ENCODE peak calls at places on chromosomes 13 and 19, in seven cellular contexts. G, X, T, F, H, Z and L are unnamed samples.

GRCh38 chr13:49495783-49496762 is at the start of gene PHF11:
- DNase-seq in G (peak), X (peak), T (peak), F (peak), H (peak), Z (peak), L (peak)

GRCh38 chr13:40101708-40102359 is 446.4 kb downstream of the COG6 start:
- DNase-seq in G (no peak), X (no peak), T (no peak), F (peak), H (no peak), Z (no peak), L (peak)

GRCh38 chr13:114025432-114026127 is 51.7 kb upstream of the C13orf46 start:
- DNase-seq in G (no peak), X (no peak), T (no peak), F (no peak), H (no peak), Z (no peak), L (peak)

GRCh38 chr19:32269831-32270230 is 75.6 kb upstream of the ZNF507 start:
- DNase-seq in G (no peak), X (no peak), T (no peak), F (no peak), H (no peak), Z (no peak), L (no peak)

GRCh38 chr13:76884167-76884566 is 2.0 kb downstream of the KCTD12 start:
- DNase-seq in G (no peak), X (no peak), T (no peak), F (no peak), H (no peak), Z (no peak), L (no peak)

GRCh38 chr19:38837656-38838121 is 6.1 kb upstream of the ECH1 start:
- DNase-seq in G (no peak), X (no peak), T (peak), F (no peak), H (no peak), Z (no peak), L (no peak)

GRCh38 chr19:47232422-47233211 is 1.6 kb upstream of the BBC3 start:
- DNase-seq in G (no peak), X (peak), T (peak), F (no peak), H (no peak), Z (no peak), L (peak)

GRCh38 chr13:40315416-40316064 is 350.9 kb downstream of the FOXO1 start:
- DNase-seq in G (no peak), X (no peak), T (no peak), F (peak), H (peak), Z (peak), L (peak)

GRCh38 chr19:18119243-18120105 is 21.9 kb downstream of the MAST3 start:
- DNase-seq in G (no peak), X (no peak), T (no peak), F (peak), H (no peak), Z (peak), L (peak)

GRCh38 chr19:48663667-48664066 is 9.2 kb downstream of the NTN5 start:
- DNase-seq in G (no peak), X (no peak), T (no peak), F (no peak), H (no peak), Z (no peak), L (no peak)

GRCh38 chr19:17797397-17798201 is 2.7 kb downstream of the B3GNT3 start:
- DNase-seq in G (no peak), X (no peak), T (no peak), F (no peak), H (no peak), Z (no peak), L (no peak)

GRCh38 chr13:48125794-48126228 is 30.9 kb upstream of the MED4 start:
- DNase-seq in G (no peak), X (peak), T (no peak), F (no peak), H (no peak), Z (no peak), L (no peak)

GRCh38 chr19:45186509-45187334 is 8.1 kb downstream of the BLOC1S3 start:
- DNase-seq in G (no peak), X (no peak), T (no peak), F (no peak), H (no peak), Z (no peak), L (no peak)

GRCh38 chr13:45393941-45394570 is 24.1 kb downstream of the SLC25A30 start:
- DNase-seq in G (no peak), X (peak), T (peak), F (no peak), H (no peak), Z (no peak), L (peak)

GRCh38 chr13:95937700-95938320 is 115.4 kb downstream of the UGGT2 start:
- DNase-seq in G (no peak), X (no peak), T (no peak), F (no peak), H (no peak), Z (no peak), L (no peak)

GRCh38 chr19:11587973-11588631 is 9.2 kb upstream of the ZNF627 start:
- DNase-seq in G (no peak), X (no peak), T (no peak), F (no peak), H (no peak), Z (no peak), L (no peak)

GRCh38 chr13:97212540-97213146 is 9.5 kb upstream of the MBNL2 start:
- DNase-seq in G (no peak), X (peak), T (no peak), F (no peak), H (no peak), Z (no peak), L (peak)

GRCh38 chr19:39502640-39503417 is 4.1 kb downstream of the DLL3 start:
- DNase-seq in G (peak), X (no peak), T (no peak), F (peak), H (peak), Z (peak), L (peak)

GRCh38 chr13:99911069-99911964 is 60.2 kb downstream of the ZIC5 start:
- DNase-seq in G (no peak), X (no peak), T (no peak), F (no peak), H (no peak), Z (no peak), L (no peak)

GRCh38 chr13:62887046-62887445 is 1471.4 kb upstream of the PCDH20 start:
- DNase-seq in G (no peak), X (no peak), T (no peak), F (no peak), H (no peak), Z (no peak), L (no peak)

GRCh38 chr13:88932950-88933349 is 1261.8 kb downstream of the SLITRK5 start:
- DNase-seq in G (no peak), X (no peak), T (no peak), F (no peak), H (no peak), Z (no peak), L (no peak)

GRCh38 chr19:47226426-47227346 is 4.3 kb downstream of the BBC3 start:
- DNase-seq in G (no peak), X (no peak), T (no peak), F (peak), H (no peak), Z (no peak), L (peak)

GRCh38 chr19:3725640-3726310 is 17.6 kb downstream of the TJP3 start:
- DNase-seq in G (no peak), X (peak), T (no peak), F (no peak), H (no peak), Z (no peak), L (no peak)

GRCh38 chr13:77530870-77531269 is 4.6 kb upstream of the SCEL start:
- DNase-seq in G (no peak), X (no peak), T (no peak), F (no peak), H (no peak), Z (no peak), L (no peak)

GRCh38 chr19:1618157-1619093 is 13.2 kb upstream of the UQCR11 start:
- DNase-seq in G (no peak), X (no peak), T (no peak), F (no peak), H (no peak), Z (no peak), L (peak)

GRCh38 chr19:17873661-17874422 is 2.1 kb downstream of the SLC5A5 start:
- DNase-seq in G (no peak), X (no peak), T (no peak), F (peak), H (peak), Z (peak), L (peak)

GRCh38 chr19:3360494-3361383 is 5.6 kb upstream of the NFIC start:
- DNase-seq in G (peak), X (no peak), T (no peak), F (peak), H (peak), Z (peak), L (peak)

GRCh38 chr13:53150568-53150967 is 122.0 kb downstream of the OLFM4 start:
- DNase-seq in G (no peak), X (no peak), T (no peak), F (no peak), H (no peak), Z (no peak), L (no peak)

GRCh38 chr19:41939861-41940442 is 11.7 kb upstream of the ERFL start:
- DNase-seq in G (no peak), X (no peak), T (no peak), F (peak), H (no peak), Z (no peak), L (peak)

GRCh38 chr13:69108486-69108885 is 999.1 kb upstream of the ATXN8OS start:
- DNase-seq in G (no peak), X (no peak), T (no peak), F (no peak), H (no peak), Z (no peak), L (no peak)

GRCh38 chr19:19059837-19060611 is 3.8 kb upstream of the SLC25A42 start:
- DNase-seq in G (no peak), X (no peak), T (no peak), F (no peak), H (no peak), Z (no peak), L (no peak)

GRCh38 chr13:54241719-54242118 is 1213.1 kb downstream of the OLFM4 start:
- DNase-seq in G (no peak), X (no peak), T (no peak), F (no peak), H (no peak), Z (no peak), L (no peak)

GRCh38 chr19:54160182-54160811 is 776 bp upstream of the LENG1 start:
- DNase-seq in G (no peak), X (no peak), T (no peak), F (no peak), H (no peak), Z (no peak), L (no peak)

GRCh38 chr13:28137556-28137955 is 789 bp upstream of the PAN3 start:
- DNase-seq in G (no peak), X (no peak), T (no peak), F (no peak), H (no peak), Z (no peak), L (no peak)

GRCh38 chr19:6069268-6069771 is 41.0 kb downstream of the RFX2 start:
- DNase-seq in G (no peak), X (no peak), T (no peak), F (no peak), H (no peak), Z (no peak), L (no peak)

GRCh38 chr13:109875746-109876145 is 89.4 kb upstream of the IRS2 start:
- DNase-seq in G (no peak), X (no peak), T (no peak), F (no peak), H (no peak), Z (no peak), L (no peak)

GRCh38 chr19:19134687-19135158 is 3.6 kb downstream of the TMEM161A start:
- DNase-seq in G (peak), X (no peak), T (no peak), F (peak), H (no peak), Z (peak), L (peak)

GRCh38 chr19:13056052-13056660 is 46.5 kb downstream of the LYL1 start:
- DNase-seq in G (no peak), X (peak), T (peak), F (no peak), H (no peak), Z (no peak), L (no peak)

GRCh38 chr19:11418166-11418517 is 972 bp downstream of the RGL3 start:
- DNase-seq in G (no peak), X (no peak), T (no peak), F (no peak), H (no peak), Z (no peak), L (no peak)

GRCh38 chr13:83057119-83057518 is 825.2 kb downstream of the SLITRK1 start:
- DNase-seq in G (no peak), X (no peak), T (no peak), F (no peak), H (no peak), Z (no peak), L (no peak)